ENCODE peak calls at places on chromosomes 12 and 14, in five cellular contexts. S, H, F, U and B are unnamed samples.

GRCh38 chr12:120472521-120472920 is 3.0 kb upstream of the SRSF9 start:
- DNase-seq in S (no peak), H (no peak), F (no peak), U (no peak), B (no peak)

GRCh38 chr12:26941251-26941650 is 3.0 kb downstream of the FGFR1OP2 start:
- DNase-seq in S (no peak), H (no peak), F (no peak), U (no peak), B (no peak)

GRCh38 chr14:20400965-20401593 is 12.2 kb downstream of the TEP1 start:
- DNase-seq in S (peak; percentile 74), H (no peak), F (no peak), U (no peak), B (no peak)

GRCh38 chr12:51934080-51934479 is 17.4 kb upstream of the ACVR1B start:
- DNase-seq in S (no peak), H (no peak), F (no peak), U (no peak), B (no peak)

GRCh38 chr12:24724765-24725307 is 224.1 kb downstream of the BCAT1 start:
- DNase-seq in S (no peak), H (no peak), F (no peak), U (no peak), B (no peak)

GRCh38 chr14:25102788-25103187 is 52.8 kb upstream of the STXBP6 start:
- DNase-seq in S (no peak), H (no peak), F (no peak), U (no peak), B (no peak)

GRCh38 chr12:52396656-52397055 is 9.5 kb downstream of the KRT82 start:
- DNase-seq in S (no peak), H (no peak), F (no peak), U (no peak), B (peak; percentile 33)

GRCh38 chr14:97388408-97388807 is 591.2 kb downstream of the VRK1 start:
- DNase-seq in S (no peak), H (no peak), F (no peak), U (no peak), B (no peak)

GRCh38 chr12:100995201-100995600 is 200.6 kb downstream of the ANO4 start:
- DNase-seq in S (no peak), H (no peak), F (no peak), U (no peak), B (no peak)

GRCh38 chr14:97318380-97318779 is 521.2 kb downstream of the VRK1 start:
- DNase-seq in S (no peak), H (no peak), F (no peak), U (no peak), B (no peak)

GRCh38 chr14:32477406-32477805 is 148.3 kb downstream of the AKAP6 start:
- DNase-seq in S (no peak), H (no peak), F (no peak), U (no peak), B (no peak)

GRCh38 chr12:57772429-57773322 is at the start of gene EEF1AKMT3:
- DNase-seq in S (no peak), H (peak; percentile 75), F (peak; percentile 74), U (peak; percentile 81), B (peak; percentile 90)

GRCh38 chr14:55005071-55005470 is 21.8 kb downstream of the WDHD1 start:
- DNase-seq in S (no peak), H (no peak), F (no peak), U (no peak), B (no peak)

GRCh38 chr12:43551271-43551970 is 582 bp downstream of the ADAMTS20 start:
- DNase-seq in S (no peak), H (no peak), F (no peak), U (no peak), B (peak; percentile 72)

GRCh38 chr12:88897723-88898122 is 317.5 kb upstream of the KITLG start:
- DNase-seq in S (no peak), H (no peak), F (peak; percentile 39), U (no peak), B (no peak)

GRCh38 chr14:76080009-76080408 is 71.7 kb upstream of the GPATCH2L start:
- DNase-seq in S (no peak), H (no peak), F (no peak), U (no peak), B (no peak)

GRCh38 chr14:76461886-76462285 is 85.9 kb downstream of the ESRRB start:
- DNase-seq in S (no peak), H (no peak), F (no peak), U (no peak), B (no peak)

GRCh38 chr12:130161261-130162231 is 718 bp upstream of the FZD10 start:
- DNase-seq in S (no peak), H (peak; percentile 47), F (peak; percentile 49), U (peak; percentile 33), B (no peak)

GRCh38 chr14:64444984-64445845 is 20.1 kb upstream of the AKAP5 start:
- DNase-seq in S (no peak), H (peak; percentile 26), F (no peak), U (no peak), B (no peak)

GRCh38 chr12:16345105-16345504 is 2.3 kb upstream of the MGST1 start:
- DNase-seq in S (no peak), H (no peak), F (no peak), U (no peak), B (no peak)

GRCh38 chr14:23895480-23895879 is 58.1 kb upstream of the DHRS4 start:
- DNase-seq in S (no peak), H (no peak), F (no peak), U (peak; percentile 33), B (no peak)

GRCh38 chr12:89212339-89212771 is 139.9 kb downstream of the DUSP6 start:
- DNase-seq in S (no peak), H (no peak), F (peak; percentile 45), U (peak; percentile 19), B (no peak)

GRCh38 chr12:49698619-49699545 is 8.3 kb downstream of the FMNL3 start:
- DNase-seq in S (no peak), H (no peak), F (peak; percentile 43), U (no peak), B (peak; percentile 82)

GRCh38 chr12:98504368-98504617 is 11.1 kb upstream of the TMPO start:
- DNase-seq in S (no peak), H (no peak), F (no peak), U (no peak), B (no peak)

GRCh38 chr12:98503343-98503592 is 12.1 kb upstream of the TMPO start:
- DNase-seq in S (peak; percentile 91), H (peak; percentile 90), F (peak; percentile 92), U (peak; percentile 90), B (peak; percentile 93)

GRCh38 chr12:98498635-98499034 is 16.8 kb upstream of the TMPO start:
- DNase-seq in S (no peak), H (no peak), F (no peak), U (no peak), B (no peak)

GRCh38 chr12:98499668-98500456 is 15.5 kb upstream of the TMPO start:
- DNase-seq in S (no peak), H (no peak), F (no peak), U (peak; percentile 71), B (no peak)

DNA sequence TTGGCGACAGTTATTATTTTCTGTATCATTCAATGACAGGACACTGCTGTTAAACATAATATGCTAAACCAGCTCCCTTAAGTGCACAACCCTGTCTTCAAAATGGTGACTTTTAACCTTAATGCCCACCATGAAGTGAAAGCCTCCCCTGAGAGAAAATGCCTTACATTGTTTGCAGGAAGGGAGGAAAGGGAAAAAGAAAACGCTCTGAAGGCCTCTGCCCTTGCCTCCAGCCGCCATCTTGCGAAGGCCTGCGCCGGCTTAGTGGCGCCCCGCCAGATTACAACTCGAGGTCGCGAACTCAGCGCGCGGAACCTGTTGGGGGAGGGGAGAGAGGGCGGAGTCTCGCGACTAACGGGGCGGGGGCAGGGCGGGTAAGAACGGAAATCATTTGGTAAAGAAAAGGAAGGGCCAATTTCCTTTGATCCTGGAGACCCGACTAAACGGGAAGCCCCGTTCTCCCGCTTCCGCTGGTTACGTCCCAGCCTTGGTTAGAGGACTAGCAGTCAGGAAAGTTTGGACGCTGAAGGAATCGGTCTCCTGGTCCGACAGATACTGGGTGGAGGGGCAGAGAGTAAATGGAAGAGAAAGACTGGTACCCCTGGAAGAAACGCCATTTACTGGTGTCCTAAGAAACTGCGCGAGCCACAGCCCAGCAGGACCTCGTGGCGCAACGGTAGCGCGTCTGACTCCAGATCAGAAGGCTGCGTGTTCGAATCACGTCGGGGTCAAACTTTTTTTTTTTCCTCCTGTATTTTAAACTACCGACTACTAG is 11.6 kb upstream of the TMPO start:
- DNase-seq in S (peak; percentile 89), H (peak; percentile 98), F (peak; percentile 93), U (peak; percentile 96), B (peak; percentile 98)
- TF ChIP-seq POLR2A in S (peak; percentile 56), H (peak; percentile 34), F (peak; percentile 6), U (no peak), B (no peak)

GRCh38 chr12:106985479-106985878 is 1.5 kb downstream of the MTERF2 start:
- DNase-seq in S (no peak), H (no peak), F (no peak), U (peak; percentile 68), B (no peak)

GRCh38 chr12:106987846-106988245 is 900 bp upstream of the MTERF2 start:
- DNase-seq in S (no peak), H (no peak), F (no peak), U (peak; percentile 54), B (no peak)

GRCh38 chr12:106984588-106985137 is 2.3 kb downstream of the MTERF2 start:
- DNase-seq in S (no peak), H (no peak), F (no peak), U (no peak), B (no peak)

GRCh38 chr12:106986135-106986534 is 811 bp downstream of the MTERF2 start:
- DNase-seq in S (no peak), H (no peak), F (no peak), U (no peak), B (no peak)

GRCh38 chr12:106986625-106987389 is at the start of gene MTERF2:
- DNase-seq in S (peak; percentile 83), H (peak; percentile 92), F (peak; percentile 95), U (peak; percentile 95), B (peak; percentile 95)
- TF ChIP-seq CTCF in S (no peak), H (no peak), F (no peak), U (no peak), B (no peak)

GRCh38 chr12:108141600-108142145 is 12.6 kb downstream of the WSCD2 start:
- DNase-seq in S (no peak), H (no peak), F (no peak), U (no peak), B (no peak)
- TF ChIP-seq POLR2A in S (no peak), H (no peak), F (no peak), U (no peak), B (no peak)

DNA sequence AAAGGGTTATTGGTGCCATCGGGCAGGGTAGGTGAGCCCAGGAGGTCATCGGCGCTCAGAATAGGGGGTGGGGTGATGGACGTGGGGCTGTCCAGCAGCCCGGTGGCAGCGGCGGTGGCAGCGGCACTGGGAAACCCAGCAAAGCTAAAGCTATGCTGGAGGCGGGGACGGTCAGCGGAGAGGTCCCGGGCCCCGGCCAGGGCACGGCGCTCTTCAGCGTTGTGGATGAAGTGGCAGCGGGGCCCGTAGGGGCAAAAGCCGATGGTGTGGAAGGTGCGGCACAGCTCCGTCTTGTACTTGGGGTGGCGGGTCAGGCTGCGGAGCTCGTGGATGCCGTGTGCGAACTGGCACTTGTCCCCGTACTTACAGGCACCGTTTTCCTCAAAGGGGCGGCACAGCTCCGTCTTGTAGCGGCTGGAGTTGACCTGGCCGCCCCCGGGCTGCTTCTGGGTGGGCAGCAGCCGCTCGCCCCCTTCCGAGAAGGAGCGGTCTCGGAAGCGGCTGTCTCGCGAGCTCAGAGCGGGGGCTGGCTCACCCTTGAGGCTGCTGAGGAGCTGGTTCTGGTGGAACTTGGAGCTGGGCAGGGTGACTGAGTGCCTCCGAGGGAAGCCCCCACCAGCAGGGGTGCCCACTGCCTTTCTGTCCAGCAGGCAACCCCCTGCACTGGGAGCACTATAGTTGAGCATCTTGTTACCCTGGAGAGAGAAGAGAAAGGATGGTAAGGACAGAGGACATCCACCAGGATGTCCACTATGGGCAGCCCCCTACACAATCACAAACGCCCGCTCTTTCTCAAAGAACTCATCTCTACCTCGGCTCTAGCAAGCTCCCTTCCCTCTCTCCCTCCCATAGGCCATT is 2.8 kb downstream of the ZFP36L1 start:
- DNase-seq in S (no peak), H (no peak), F (no peak), U (peak; percentile 68), B (peak; percentile 87)
- TF ChIP-seq CTCF in S (no peak), H (no peak), F (no peak), U (no peak), B (no peak)